ENCODE peak calls at places on chromosomes 2 and 18, in five cellular contexts. O is mucosa of descending colon; I is GM23248; Q is CD8-positive, alpha-beta T cell; F is ovary. P is an unnamed sample.
A peak's percentile ranks its signal among the peaks of the same experiment; 100 is the strongest.

GRCh38 chr2:27498975-27499374 is 2.3 kb downstream of the GCKR start:
- DNase-seq in O (no peak), I (no peak), Q (no peak), F (no peak), P (no peak)

GRCh38 chr18:56035546-56035945 is 447.6 kb upstream of the TCF4 start:
- DNase-seq in O (no peak), I (no peak), Q (no peak), F (no peak), P (no peak)

GRCh38 chr2:143558665-143559064 is 429.4 kb downstream of the ARHGAP15 start:
- DNase-seq in O (no peak), I (peak; percentile 89), Q (no peak), F (peak; percentile 29), P (no peak)

GRCh38 chr2:200380139-200380561 is 73.7 kb downstream of the SPATS2L start:
- DNase-seq in O (no peak), I (no peak), Q (no peak), F (no peak), P (no peak)

GRCh38 chr2:240593703-240594451 is 7.3 kb downstream of the CAPN10 start:
- DNase-seq in O (peak; percentile 21), I (no peak), Q (no peak), F (peak; percentile 14), P (peak; percentile 31)

GRCh38 chr2:14941151-14941631 is 308.7 kb downstream of the LRATD1 start:
- DNase-seq in O (no peak), I (peak; percentile 1), Q (no peak), F (no peak), P (no peak)

GRCh38 chr2:172702451-172702850 is 33.2 kb upstream of the RAPGEF4 start:
- DNase-seq in O (no peak), I (no peak), Q (no peak), F (no peak), P (no peak)

GRCh38 chr18:55570966-55571365 is 17.0 kb downstream of the TCF4 start:
- DNase-seq in O (no peak), I (no peak), Q (no peak), F (no peak), P (no peak)

GRCh38 chr18:10490401-10491289 is 35.2 kb upstream of the NAPG start:
- DNase-seq in O (peak; percentile 51), I (no peak), Q (peak; percentile 25), F (no peak), P (no peak)

GRCh38 chr2:237496428-237496827 is 9.4 kb downstream of the MLPH start:
- DNase-seq in O (no peak), I (no peak), Q (no peak), F (no peak), P (no peak)

GRCh38 chr2:236776695-236777251 is 207.1 kb downstream of the ACKR3 start:
- DNase-seq in O (no peak), I (peak; percentile 87), Q (no peak), F (no peak), P (no peak)

GRCh38 chr2:130823886-130824491 is 12.7 kb upstream of the ARHGEF4 start:
- DNase-seq in O (peak; percentile 1), I (no peak), Q (no peak), F (no peak), P (no peak)

GRCh38 chr2:159557437-159558034 is 58.8 kb downstream of the BAZ2B start:
- DNase-seq in O (no peak), I (peak; percentile 25), Q (no peak), F (no peak), P (no peak)

GRCh38 chr2:32264422-32265149 is at the start of gene NLRC4:
- DNase-seq in O (no peak), I (no peak), Q (no peak), F (no peak), P (no peak)

GRCh38 chr18:63515279-63515678 is 26.9 kb upstream of the SERPINB12 start:
- DNase-seq in O (no peak), I (no peak), Q (no peak), F (no peak), P (no peak)

GRCh38 chr2:207513577-207514257 is 16.0 kb upstream of the CREB1 start:
- DNase-seq in O (no peak), I (peak; percentile 96), Q (no peak), F (no peak), P (no peak)

DNA sequence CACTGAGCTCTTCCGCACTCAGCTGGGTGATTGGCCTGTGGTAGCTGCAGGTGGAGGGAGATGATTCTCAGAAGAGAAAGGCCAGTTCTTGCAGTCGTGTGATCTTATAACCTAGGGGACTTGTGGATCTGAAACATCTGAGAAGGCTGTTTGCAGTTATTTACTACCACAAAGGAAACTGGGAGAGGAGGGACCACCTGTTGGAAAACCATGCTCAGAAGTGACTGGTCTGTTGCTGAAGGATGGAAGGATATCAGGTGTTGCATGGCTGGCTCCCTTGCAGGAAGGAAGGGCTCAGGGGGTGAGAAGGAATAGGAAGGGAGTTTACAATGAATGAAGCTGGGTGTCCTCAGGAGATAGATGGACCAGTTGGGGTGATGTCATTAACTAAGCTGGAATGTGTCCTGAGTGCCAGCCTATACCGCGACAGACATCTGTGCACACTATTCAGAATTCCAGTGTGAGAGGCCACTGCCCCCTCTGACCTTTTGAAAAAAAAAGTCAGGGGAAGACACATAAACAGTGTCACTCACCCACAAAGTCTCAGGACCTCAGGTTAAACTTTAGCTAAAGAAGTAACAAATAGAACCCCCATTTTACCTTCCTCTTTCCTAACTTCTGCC is 17.5 kb downstream of the IGFBP2 start:
- DNase-seq in O (no peak), I (no peak), Q (no peak), F (no peak), P (no peak)
- H3K4me1 ChIP-seq in O (no peaks in the 10 kb centered on the region), I (peaks cover 23% of the 10 kb centered on the region), Q (no peaks in the 10 kb centered on the region), F (peaks cover 28% of the 10 kb centered on the region), P (no peaks in the 10 kb centered on the region)

DNA sequence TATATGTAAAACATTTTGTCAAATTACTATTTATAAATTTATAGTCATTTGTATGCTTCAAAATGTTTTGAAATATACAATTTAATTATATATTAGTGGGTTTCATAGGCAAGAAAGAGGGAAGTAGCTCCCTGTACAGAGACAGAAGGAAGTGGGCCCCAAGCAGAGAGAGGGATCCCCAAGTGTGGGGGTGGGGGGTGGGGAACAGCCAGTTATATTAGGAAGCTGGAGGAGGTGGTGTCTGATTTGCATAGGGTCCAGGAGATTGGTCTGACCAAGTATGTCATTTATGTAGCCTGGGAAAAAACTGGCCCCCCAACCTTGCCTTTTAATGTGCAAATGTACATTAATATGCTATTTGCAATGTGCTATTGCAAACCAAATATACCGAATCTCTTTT is 76.5 kb upstream of the ZSWIM2 start:
- DNase-seq in O (no peak), I (no peak), Q (no peak), F (no peak), P (no peak)
- H3K4me1 ChIP-seq in O (no peaks in the 10 kb centered on the region), I (no peaks in the 10 kb centered on the region), Q (no peaks in the 10 kb centered on the region), F (no peaks in the 10 kb centered on the region), P (no peaks in the 10 kb centered on the region)

DNA sequence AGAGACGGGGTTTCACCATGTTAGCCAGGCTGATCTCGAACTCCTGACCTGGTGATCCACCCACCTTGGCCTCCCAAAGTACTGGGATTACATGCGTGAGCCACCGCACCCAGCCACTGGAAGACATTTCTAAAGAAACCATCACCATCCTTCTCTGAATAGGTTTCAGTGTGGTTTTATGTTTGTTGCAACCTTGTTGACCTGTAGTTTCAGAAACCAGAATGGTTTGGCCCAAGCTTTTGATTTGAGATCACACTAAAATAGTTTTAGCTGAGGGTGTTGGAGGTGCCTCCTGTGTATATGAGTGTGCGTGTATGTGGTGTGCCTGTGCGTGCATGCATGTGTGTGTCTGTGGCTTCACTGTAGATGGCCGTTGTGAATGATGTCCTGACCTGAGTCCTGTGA is 26.2 kb downstream of the INPP4A start:
- DNase-seq in O (no peak), I (no peak), Q (no peak), F (no peak), P (no peak)
- H3K4me1 ChIP-seq in O (peaks cover 42% of the 10 kb centered on the region), I (peaks cover 11% of the 10 kb centered on the region), Q (peaks cover 94% of the 10 kb centered on the region), F (peaks cover 5% of the 10 kb centered on the region), P (peaks cover 4% of the 10 kb centered on the region)

GRCh38 chr18:48840491-48840877 is 110.3 kb downstream of the SMAD7 start:
- DNase-seq in O (peak; percentile 5), I (no peak), Q (no peak), F (no peak), P (no peak)

GRCh38 chr18:48839819-48840490 is 110.8 kb downstream of the SMAD7 start:
- DNase-seq in O (peak; percentile 14), I (no peak), Q (no peak), F (no peak), P (no peak)

GRCh38 chr18:48838166-48838775 is 112.5 kb downstream of the SMAD7 start:
- DNase-seq in O (peak; percentile 5), I (no peak), Q (no peak), F (no peak), P (no peak)

GRCh38 chr18:48837676-48838075 is 113.1 kb downstream of the SMAD7 start:
- DNase-seq in O (peak; percentile 11), I (no peak), Q (no peak), F (no peak), P (no peak)

DNA sequence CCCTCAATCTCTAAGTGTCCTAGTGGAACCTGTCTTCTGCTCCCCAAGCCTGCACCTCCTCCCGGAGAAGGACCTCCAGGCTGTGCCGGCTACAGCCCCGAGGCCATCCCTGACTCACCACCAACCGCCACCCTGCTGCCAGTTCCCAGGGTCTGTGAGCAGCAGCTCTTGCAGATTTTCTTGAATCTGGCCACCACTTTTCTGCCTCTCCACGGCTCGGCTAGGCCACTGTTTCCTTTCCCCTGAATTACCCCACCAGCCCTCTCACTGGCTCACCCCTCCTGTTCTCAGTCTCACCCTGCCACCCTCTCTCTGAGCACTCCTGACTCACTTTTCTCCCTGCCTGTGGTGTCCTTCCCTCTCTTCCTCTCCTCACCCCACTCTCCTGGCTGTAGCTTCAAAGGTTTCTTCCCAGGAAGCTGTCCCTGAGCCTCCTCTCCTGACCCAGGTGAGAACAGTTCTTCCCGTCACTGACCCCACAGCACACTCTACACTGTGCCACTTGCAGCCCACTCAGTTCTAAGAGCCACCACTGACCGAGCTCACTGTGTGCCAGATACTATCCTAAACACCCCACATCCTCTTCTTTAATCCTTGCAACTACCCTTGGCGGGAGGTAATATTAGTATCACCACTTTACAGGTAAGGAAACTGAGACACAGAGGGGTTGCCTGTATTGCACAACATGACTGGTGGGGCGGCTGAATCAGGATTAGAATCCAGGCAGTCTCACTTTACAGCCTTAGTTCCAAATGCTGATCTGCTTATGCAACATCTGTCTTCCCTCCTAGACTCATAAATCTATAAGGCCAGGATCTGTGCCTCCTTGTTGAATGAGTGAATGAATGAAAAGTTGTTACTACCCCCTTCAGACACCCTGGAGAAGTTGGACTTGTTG is 111.6 kb downstream of the SMAD7 start:
- DNase-seq in O (peak; percentile 18), I (peak; percentile 91), Q (no peak), F (no peak), P (no peak)
- H3K4me1 ChIP-seq in O (peaks cover 10% of the 10 kb centered on the region), I (peaks cover 49% of the 10 kb centered on the region), Q (peaks cover 90% of the 10 kb centered on the region), F (peaks cover 11% of the 10 kb centered on the region), P (no peaks in the 10 kb centered on the region)

DNA sequence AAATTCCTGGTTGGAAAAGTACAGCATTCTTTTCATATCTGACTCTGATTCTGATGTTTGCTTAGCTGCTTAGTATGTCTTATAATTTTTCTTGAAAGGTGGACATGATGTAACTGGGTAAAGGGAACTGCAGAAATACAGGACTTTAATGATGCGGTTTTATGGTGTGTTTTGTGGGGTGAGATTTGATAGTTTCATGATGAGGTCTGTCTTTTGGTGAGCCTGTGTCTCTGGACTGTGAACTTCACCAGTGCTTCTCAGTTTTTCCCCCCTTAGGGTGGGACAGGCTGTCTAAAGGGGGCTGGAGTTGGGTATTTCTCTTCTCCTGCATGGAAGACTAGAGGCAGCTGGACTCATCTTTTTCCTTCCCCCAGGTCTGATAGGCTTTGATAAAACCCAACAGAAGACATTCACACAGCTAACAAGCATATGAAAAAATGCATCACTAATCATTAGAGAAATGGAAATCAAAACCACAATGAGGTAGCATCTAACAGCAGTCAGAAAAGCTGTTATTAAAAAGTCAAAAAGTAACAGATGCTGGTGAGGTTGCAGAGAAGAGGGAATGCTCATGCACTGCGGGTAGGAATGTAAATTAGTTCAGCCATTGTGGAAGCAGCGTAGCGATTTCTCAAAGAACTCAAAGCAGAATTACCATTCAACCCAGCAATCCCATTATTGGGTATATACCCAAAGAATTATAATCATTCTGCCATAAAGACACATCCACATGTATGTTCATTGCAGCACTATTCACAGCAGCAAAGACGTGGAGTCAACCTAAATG is 77.6 kb downstream of the EPC2 start:
- DNase-seq in O (no peak), I (no peak), Q (no peak), F (no peak), P (no peak)
- H3K4me1 ChIP-seq in O (peaks cover 9% of the 10 kb centered on the region), I (peaks cover 26% of the 10 kb centered on the region), Q (peaks cover 39% of the 10 kb centered on the region), F (peaks cover 11% of the 10 kb centered on the region), P (no peaks in the 10 kb centered on the region)